ENCODE peak calls at places on chromosomes 7 and 10, in six cellular contexts. One of them, this sample, is unnamed.

GRCh38 chr10:35387768-35388167 is 51.5 kb downstream of the CCNY start:
- DNase-seq in T-helper 2 cell: no peak
- DNase-seq in retina: no peak
- DNase-seq in Calu3: peak; percentile 44
- DNase-seq in activated naive CD4-positive, alpha-beta T cell treated with anti-CD3 and anti-CD28 coated beads, Interleukin-2, amount 50 U/mL, for 72 hours: no peak
- DNase-seq in activated CD4-positive, alpha-beta T cell treated with anti-CD3 and anti-CD28 coated beads, Interleukin-2, amount 50 U/mL, for 48 hours: no peak
- DNase-seq in this sample: no peak

GRCh38 chr10:128210215-128211063 is 84.2 kb upstream of the MKI67 start:
- DNase-seq in activated CD4-positive, alpha-beta T cell treated with anti-CD3 and anti-CD28 coated beads, Interleukin-2, amount 50 U/mL, for 48 hours: peak; percentile 73
- DNase-seq in Calu3: peak; percentile 75
- DNase-seq in activated naive CD4-positive, alpha-beta T cell treated with anti-CD3 and anti-CD28 coated beads, Interleukin-2, amount 50 U/mL, for 72 hours: peak; percentile 86
- DNase-seq in T-helper 2 cell: peak; percentile 65
- DNase-seq in retina: peak; percentile 82
- DNase-seq in this sample: no peak

GRCh38 chr7:114818501-114818900 is 103.4 kb upstream of the MDFIC start:
- DNase-seq in Calu3: no peak
- DNase-seq in activated CD4-positive, alpha-beta T cell treated with anti-CD3 and anti-CD28 coated beads, Interleukin-2, amount 50 U/mL, for 48 hours: no peak
- DNase-seq in retina: no peak
- DNase-seq in T-helper 2 cell: no peak
- DNase-seq in activated naive CD4-positive, alpha-beta T cell treated with anti-CD3 and anti-CD28 coated beads, Interleukin-2, amount 50 U/mL, for 72 hours: no peak
- DNase-seq in this sample: no peak

GRCh38 chr10:1050555-1050954 is 1.6 kb upstream of the IDI1 start:
- DNase-seq in activated naive CD4-positive, alpha-beta T cell treated with anti-CD3 and anti-CD28 coated beads, Interleukin-2, amount 50 U/mL, for 72 hours: peak; percentile 38
- DNase-seq in T-helper 2 cell: peak; percentile 49
- DNase-seq in retina: no peak
- DNase-seq in Calu3: peak; percentile 59
- DNase-seq in activated CD4-positive, alpha-beta T cell treated with anti-CD3 and anti-CD28 coated beads, Interleukin-2, amount 50 U/mL, for 48 hours: peak; percentile 32
- DNase-seq in this sample: no peak

GRCh38 chr7:138898255-138898654 is 82.9 kb downstream of the KIAA1549 start:
- DNase-seq in T-helper 2 cell: no peak
- DNase-seq in Calu3: no peak
- DNase-seq in activated CD4-positive, alpha-beta T cell treated with anti-CD3 and anti-CD28 coated beads, Interleukin-2, amount 50 U/mL, for 48 hours: no peak
- DNase-seq in activated naive CD4-positive, alpha-beta T cell treated with anti-CD3 and anti-CD28 coated beads, Interleukin-2, amount 50 U/mL, for 72 hours: peak; percentile 20
- DNase-seq in retina: no peak
- DNase-seq in this sample: no peak

GRCh38 chr7:139075031-139075652 is 34.4 kb downstream of the ZC3HAV1 start:
- DNase-seq in T-helper 2 cell: peak; percentile 56
- DNase-seq in Calu3: peak; percentile 65
- DNase-seq in activated CD4-positive, alpha-beta T cell treated with anti-CD3 and anti-CD28 coated beads, Interleukin-2, amount 50 U/mL, for 48 hours: peak; percentile 53
- DNase-seq in retina: peak; percentile 83
- DNase-seq in activated naive CD4-positive, alpha-beta T cell treated with anti-CD3 and anti-CD28 coated beads, Interleukin-2, amount 50 U/mL, for 72 hours: peak; percentile 65
- DNase-seq in this sample: peak; percentile 81

GRCh38 chr7:38801786-38802185 is 107.2 kb downstream of the VPS41 start:
- DNase-seq in activated CD4-positive, alpha-beta T cell treated with anti-CD3 and anti-CD28 coated beads, Interleukin-2, amount 50 U/mL, for 48 hours: no peak
- DNase-seq in T-helper 2 cell: no peak
- DNase-seq in retina: no peak
- DNase-seq in activated naive CD4-positive, alpha-beta T cell treated with anti-CD3 and anti-CD28 coated beads, Interleukin-2, amount 50 U/mL, for 72 hours: no peak
- DNase-seq in Calu3: no peak
- DNase-seq in this sample: no peak

GRCh38 chr7:2965745-2966270 is 77.9 kb downstream of the CARD11 start:
- DNase-seq in T-helper 2 cell: no peak
- DNase-seq in Calu3: no peak
- DNase-seq in activated naive CD4-positive, alpha-beta T cell treated with anti-CD3 and anti-CD28 coated beads, Interleukin-2, amount 50 U/mL, for 72 hours: no peak
- DNase-seq in activated CD4-positive, alpha-beta T cell treated with anti-CD3 and anti-CD28 coated beads, Interleukin-2, amount 50 U/mL, for 48 hours: no peak
- DNase-seq in retina: no peak
- DNase-seq in this sample: no peak

GRCh38 chr7:46214526-46214925 is 293.5 kb upstream of the IGFBP3 start:
- DNase-seq in activated naive CD4-positive, alpha-beta T cell treated with anti-CD3 and anti-CD28 coated beads, Interleukin-2, amount 50 U/mL, for 72 hours: no peak
- DNase-seq in activated CD4-positive, alpha-beta T cell treated with anti-CD3 and anti-CD28 coated beads, Interleukin-2, amount 50 U/mL, for 48 hours: no peak
- DNase-seq in Calu3: no peak
- DNase-seq in retina: no peak
- DNase-seq in T-helper 2 cell: no peak
- DNase-seq in this sample: no peak

GRCh38 chr10:115051216-115051615 is 41.9 kb upstream of the ATRNL1 start:
- DNase-seq in activated naive CD4-positive, alpha-beta T cell treated with anti-CD3 and anti-CD28 coated beads, Interleukin-2, amount 50 U/mL, for 72 hours: no peak
- DNase-seq in activated CD4-positive, alpha-beta T cell treated with anti-CD3 and anti-CD28 coated beads, Interleukin-2, amount 50 U/mL, for 48 hours: no peak
- DNase-seq in Calu3: no peak
- DNase-seq in T-helper 2 cell: no peak
- DNase-seq in retina: no peak
- DNase-seq in this sample: no peak

GRCh38 chr10:81179805-81180452 is 642.2 kb downstream of the SH2D4B start:
- DNase-seq in activated naive CD4-positive, alpha-beta T cell treated with anti-CD3 and anti-CD28 coated beads, Interleukin-2, amount 50 U/mL, for 72 hours: no peak
- DNase-seq in activated CD4-positive, alpha-beta T cell treated with anti-CD3 and anti-CD28 coated beads, Interleukin-2, amount 50 U/mL, for 48 hours: no peak
- DNase-seq in Calu3: peak; percentile 54
- DNase-seq in retina: no peak
- DNase-seq in T-helper 2 cell: no peak
- DNase-seq in this sample: no peak

GRCh38 chr10:62517252-62517651 is 143.1 kb downstream of the ZNF365 start:
- DNase-seq in retina: no peak
- DNase-seq in Calu3: no peak
- DNase-seq in T-helper 2 cell: no peak
- DNase-seq in activated CD4-positive, alpha-beta T cell treated with anti-CD3 and anti-CD28 coated beads, Interleukin-2, amount 50 U/mL, for 48 hours: no peak
- DNase-seq in activated naive CD4-positive, alpha-beta T cell treated with anti-CD3 and anti-CD28 coated beads, Interleukin-2, amount 50 U/mL, for 72 hours: no peak
- DNase-seq in this sample: no peak

GRCh38 chr7:36904802-36905201 is 180.5 kb upstream of the AOAH start:
- DNase-seq in activated naive CD4-positive, alpha-beta T cell treated with anti-CD3 and anti-CD28 coated beads, Interleukin-2, amount 50 U/mL, for 72 hours: no peak
- DNase-seq in T-helper 2 cell: no peak
- DNase-seq in activated CD4-positive, alpha-beta T cell treated with anti-CD3 and anti-CD28 coated beads, Interleukin-2, amount 50 U/mL, for 48 hours: no peak
- DNase-seq in Calu3: no peak
- DNase-seq in retina: no peak
- DNase-seq in this sample: no peak

GRCh38 chr7:103764887-103765286 is 224.6 kb downstream of the RELN start:
- DNase-seq in activated naive CD4-positive, alpha-beta T cell treated with anti-CD3 and anti-CD28 coated beads, Interleukin-2, amount 50 U/mL, for 72 hours: no peak
- DNase-seq in retina: peak; percentile 40
- DNase-seq in T-helper 2 cell: no peak
- DNase-seq in Calu3: no peak
- DNase-seq in activated CD4-positive, alpha-beta T cell treated with anti-CD3 and anti-CD28 coated beads, Interleukin-2, amount 50 U/mL, for 48 hours: no peak
- DNase-seq in this sample: no peak

GRCh38 chr7:116953727-116954442 is 584 bp downstream of the ST7 start:
- DNase-seq in retina: peak; percentile 81
- DNase-seq in activated naive CD4-positive, alpha-beta T cell treated with anti-CD3 and anti-CD28 coated beads, Interleukin-2, amount 50 U/mL, for 72 hours: no peak
- DNase-seq in activated CD4-positive, alpha-beta T cell treated with anti-CD3 and anti-CD28 coated beads, Interleukin-2, amount 50 U/mL, for 48 hours: peak; percentile 25
- DNase-seq in T-helper 2 cell: peak; percentile 21
- DNase-seq in Calu3: peak; percentile 56
- DNase-seq in this sample: peak; percentile 55

GRCh38 chr7:98364220-98364619 is 36.7 kb downstream of the BAIAP2L1 start:
- DNase-seq in activated CD4-positive, alpha-beta T cell treated with anti-CD3 and anti-CD28 coated beads, Interleukin-2, amount 50 U/mL, for 48 hours: no peak
- DNase-seq in T-helper 2 cell: no peak
- DNase-seq in Calu3: no peak
- DNase-seq in activated naive CD4-positive, alpha-beta T cell treated with anti-CD3 and anti-CD28 coated beads, Interleukin-2, amount 50 U/mL, for 72 hours: no peak
- DNase-seq in retina: no peak
- DNase-seq in this sample: no peak

GRCh38 chr7:100603697-100604077 is 1.5 kb downstream of the PCOLCE start:
- DNase-seq in activated CD4-positive, alpha-beta T cell treated with anti-CD3 and anti-CD28 coated beads, Interleukin-2, amount 50 U/mL, for 48 hours: no peak
- DNase-seq in retina: peak; percentile 89
- DNase-seq in activated naive CD4-positive, alpha-beta T cell treated with anti-CD3 and anti-CD28 coated beads, Interleukin-2, amount 50 U/mL, for 72 hours: no peak
- DNase-seq in T-helper 2 cell: no peak
- DNase-seq in Calu3: no peak
- DNase-seq in this sample: peak; percentile 34

GRCh38 chr10:35643976-35644799 is 2.1 kb upstream of the FZD8 start:
- DNase-seq in T-helper 2 cell: no peak
- DNase-seq in retina: peak; percentile 65
- DNase-seq in Calu3: no peak
- DNase-seq in activated naive CD4-positive, alpha-beta T cell treated with anti-CD3 and anti-CD28 coated beads, Interleukin-2, amount 50 U/mL, for 72 hours: no peak
- DNase-seq in activated CD4-positive, alpha-beta T cell treated with anti-CD3 and anti-CD28 coated beads, Interleukin-2, amount 50 U/mL, for 48 hours: no peak
- DNase-seq in this sample: no peak

This sample was measured in NCI-H2227 treated with DMSO at 0.1 percent for 48 hours.